ENCODE peak calls at places on chromosomes 5 and 9, in nine cellular contexts. U, X, J, C, K, B, N, D and O are unnamed samples.

GRCh38 chr5:3602713-3603502 is 7.3 kb downstream of the IRX1 start:
- DNase-seq in X (no peak), J (no peak), N (peak; percentile 29), B (no peak), K (no peak), U (no peak), C (no peak), D (peak; percentile 85), O (no peak)

GRCh38 chr5:1127991-1128785 is 16.3 kb upstream of the SLC12A7 start:
- DNase-seq in U (no peak), N (peak; percentile 74), J (no peak), K (no peak), C (peak; percentile 94), B (no peak), X (no peak), D (peak; percentile 65), O (no peak)

GRCh38 chr5:68458416-68458815 is 242.9 kb downstream of the PIK3R1 start:
- DNase-seq in U (no peak), C (no peak), D (no peak), N (no peak), B (no peak), X (no peak), J (no peak), K (no peak), O (no peak)

GRCh38 chr5:61401726-61402125 is 69.7 kb downstream of the ZSWIM6 start:
- DNase-seq in U (no peak), K (peak; percentile 54), C (no peak), N (no peak), X (no peak), B (no peak), D (no peak), J (no peak), O (no peak)

GRCh38 chr9:136007906-136008692 is 46.9 kb upstream of the UBAC1 start:
- DNase-seq in K (peak; percentile 69), C (no peak), N (no peak), B (no peak), U (no peak), X (no peak), J (no peak), D (no peak), O (no peak)

GRCh38 chr5:94632024-94632423 is 13.6 kb downstream of the SLF1 start:
- DNase-seq in U (no peak), C (no peak), X (no peak), J (no peak), N (no peak), K (no peak), D (no peak), B (no peak), O (no peak)

GRCh38 chr9:111937781-111938426 is 41.3 kb downstream of the UGCG start:
- DNase-seq in B (peak; percentile 17), X (no peak), C (peak; percentile 55), J (peak; percentile 32), D (peak; percentile 75), U (peak; percentile 48), N (peak; percentile 15), K (peak; percentile 74), O (peak; percentile 28)

GRCh38 chr9:36092509-36093215 is 43.9 kb upstream of the GLIPR2 start:
- DNase-seq in B (peak; percentile 1), N (no peak), U (no peak), X (no peak), D (no peak), K (peak; percentile 11), C (no peak), J (no peak), O (no peak)

GRCh38 chr5:87787640-87788039 is 374.9 kb upstream of the CCNH start:
- DNase-seq in U (no peak), N (no peak), K (no peak), B (no peak), X (no peak), C (no peak), J (no peak), D (no peak), O (no peak)

GRCh38 chr9:133604856-133605255 is 4.3 kb downstream of the FAM163B start:
- DNase-seq in B (no peak), U (no peak), K (no peak), J (no peak), C (no peak), N (no peak), X (no peak), D (peak; percentile 62), O (no peak)

GRCh38 chr9:115653231-115653630 is 500.4 kb upstream of the PAPPA start:
- DNase-seq in B (no peak), J (no peak), C (no peak), N (no peak), K (peak; percentile 74), D (no peak), X (peak; percentile 66), U (no peak), O (no peak)

GRCh38 chr5:39106332-39106731 is 32.1 kb upstream of the RICTOR start:
- DNase-seq in C (no peak), X (no peak), N (no peak), K (no peak), D (no peak), J (no peak), U (no peak), B (no peak), O (no peak)

GRCh38 chr9:109535365-109535764 is 37.3 kb upstream of the PTPN3 start:
- DNase-seq in D (no peak), N (no peak), C (no peak), U (no peak), J (no peak), X (no peak), B (no peak), K (no peak), O (no peak)

GRCh38 chr9:37746448-37747270 is 6.9 kb upstream of the TRMT10B start:
- DNase-seq in B (no peak), J (no peak), N (no peak), X (no peak), C (no peak), U (no peak), K (no peak), D (no peak), O (no peak)

GRCh38 chr9:99606955-99607354 is 214.7 kb upstream of the NR4A3 start:
- DNase-seq in N (no peak), B (no peak), D (no peak), K (no peak), J (no peak), X (no peak), U (no peak), C (no peak), O (no peak)

GRCh38 chr9:111662851-111663823 is 1.7 kb downstream of the GNG10 start:
- DNase-seq in X (no peak), K (no peak), D (no peak), J (no peak), U (no peak), C (no peak), B (peak; percentile 9), N (no peak), O (no peak)

GRCh38 chr9:18215626-18216025 is 258.3 kb upstream of the ADAMTSL1 start:
- DNase-seq in X (no peak), N (no peak), K (no peak), U (no peak), D (no peak), J (no peak), C (no peak), B (no peak), O (no peak)

GRCh38 chr5:74865293-74865798 is 841 bp downstream of the FAM169A start:
- DNase-seq in J (no peak), K (no peak), N (no peak), C (no peak), X (no peak), U (no peak), B (no peak), D (no peak), O (no peak)
- H3K27ac ChIP-seq in J (no peak overlapping the region), K (no peak overlapping the region), N (no peak overlapping the region), C (no peak overlapping the region), X (no peak overlapping the region), U (no peak overlapping the region), B (peak overlapping the region; percentile 71), D (peak overlapping the region; percentile 65), O (no peak overlapping the region)

GRCh38 chr5:84821924-84822323 is 437.2 kb upstream of the EDIL3 start:
- DNase-seq in X (no peak), J (no peak), K (no peak), B (no peak), C (no peak), D (no peak), N (no peak), U (no peak), O (no peak)
- TF ChIP-seq CTCF in X (no peak), J (no peak), K (no peak), B (no peak), C (no peak), D (no peak), N (no peak), U (no peak), O (no peak)

DNA sequence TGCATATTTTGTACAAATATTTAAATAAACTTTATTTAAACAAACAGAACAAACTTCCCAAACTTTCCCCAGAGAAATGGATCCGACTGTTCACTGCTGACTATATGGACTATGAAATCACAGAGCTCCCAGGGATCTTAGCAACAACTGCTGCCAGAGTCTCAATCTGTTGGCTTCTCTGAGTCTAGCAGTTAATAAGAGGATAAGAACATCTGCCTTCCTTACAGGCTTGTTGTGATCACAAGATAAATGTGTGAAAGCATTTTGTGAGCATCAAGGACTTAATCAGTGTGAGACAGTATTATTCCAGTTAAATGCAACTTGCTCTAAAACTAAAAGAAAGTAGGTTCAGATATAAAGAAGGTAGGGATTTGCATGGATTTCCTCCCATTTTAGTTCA is 31.4 kb upstream of the MYOT start:
- DNase-seq in B (no peak), U (no peak), D (no peak), X (no peak), N (no peak), C (no peak), J (no peak), K (no peak), O (no peak)
- H3K27ac ChIP-seq in B (no peak overlapping the region), U (peak overlapping the region; percentile 49), D (no peak overlapping the region), X (no peak overlapping the region), N (peak overlapping the region; percentile 54), C (no peak overlapping the region), J (peak overlapping the region; percentile 92), K (no peak overlapping the region), O (peak overlapping the region; percentile 59)

DNA sequence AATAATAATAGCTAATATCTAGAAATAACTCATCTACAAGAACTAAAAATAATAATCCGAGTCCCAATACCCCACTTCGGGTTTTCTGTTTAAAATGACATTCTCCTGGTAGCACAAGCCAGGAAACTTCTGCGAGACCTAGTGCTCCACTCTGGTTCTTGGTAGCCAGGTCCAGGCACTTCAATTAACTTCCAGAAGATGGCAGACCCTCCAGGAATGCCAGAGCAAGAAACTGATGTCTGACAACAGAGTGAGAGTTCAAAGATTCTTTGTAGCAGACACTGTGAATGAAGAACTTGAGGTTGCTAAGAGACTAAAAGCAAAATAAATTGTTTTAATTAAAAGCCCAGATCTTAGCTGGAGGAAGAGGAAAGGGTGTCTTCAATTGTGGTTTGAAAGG is 1963.3 kb upstream of the CDH9 start:
- DNase-seq in B (no peak), U (no peak), C (no peak), N (no peak), K (no peak), D (no peak), X (no peak), J (no peak), O (no peak)
- TF ChIP-seq CTCF in B (no peak), U (no peak), C (no peak), N (no peak), K (no peak), D (peak; percentile 15), X (no peak), J (no peak), O (no peak)